ENCODE peak calls at places on chromosomes 6 and 20, in nine cellular contexts. M, D, R, J, K, T, U, Z and L are unnamed samples.

GRCh38 chr6:109093732-109094131 is 914 bp downstream of the SESN1 start:
- DNase-seq in M (no peak), D (no peak), R (no peak), J (no peak), K (peak), T (peak), U (no peak), Z (no peak), L (no peak)

GRCh38 chr6:30646450-30647038 is 389 bp upstream of the C6orf136 start:
- DNase-seq in M (no peak), D (no peak), R (no peak), J (peak), K (peak), T (peak), U (no peak), Z (peak), L (peak)

GRCh38 chr6:37016995-37017394 is 11.5 kb downstream of the FGD2 start:
- DNase-seq in M (no peak), D (no peak), R (no peak), J (no peak), K (no peak), T (no peak), U (no peak), Z (no peak), L (no peak)

GRCh38 chr6:34730006-34730405 is 27.3 kb upstream of the SNRPC start:
- DNase-seq in M (no peak), D (no peak), R (no peak), J (no peak), K (no peak), T (no peak), U (no peak), Z (no peak), L (no peak)

GRCh38 chr20:46946181-46946624 is 51.6 kb downstream of the EYA2 start:
- DNase-seq in M (no peak), D (no peak), R (no peak), J (no peak), K (no peak), T (no peak), U (no peak), Z (no peak), L (no peak)

GRCh38 chr6:3523966-3524365 is 67.1 kb upstream of the SLC22A23 start:
- DNase-seq in M (no peak), D (no peak), R (no peak), J (no peak), K (peak), T (no peak), U (no peak), Z (no peak), L (no peak)

GRCh38 chr20:48619126-48620101 is 208.4 kb downstream of the PREX1 start:
- DNase-seq in M (peak), D (no peak), R (no peak), J (peak), K (no peak), T (no peak), U (no peak), Z (no peak), L (peak)

GRCh38 chr6:56361812-56362211 is 114.4 kb upstream of the COL21A1 start:
- DNase-seq in M (peak), D (no peak), R (no peak), J (no peak), K (no peak), T (no peak), U (no peak), Z (no peak), L (no peak)

GRCh38 chr6:147222160-147222838 is 18.1 kb downstream of the STXBP5 start:
- DNase-seq in M (peak), D (no peak), R (no peak), J (peak), K (no peak), T (peak), U (no peak), Z (peak), L (no peak)

GRCh38 chr20:31945790-31946189 is 6.1 kb downstream of the PDRG1 start:
- DNase-seq in M (no peak), D (no peak), R (no peak), J (no peak), K (no peak), T (peak), U (no peak), Z (no peak), L (no peak)

GRCh38 chr6:46217671-46218131 is 46.9 kb upstream of the ENPP5 start:
- DNase-seq in M (no peak), D (peak), R (no peak), J (no peak), K (no peak), T (peak), U (no peak), Z (no peak), L (no peak)

GRCh38 chr20:36541227-36542018 is at the start of gene MYL9:
- DNase-seq in M (peak), D (no peak), R (no peak), J (peak), K (peak), T (peak), U (no peak), Z (peak), L (no peak)

GRCh38 chr20:50680106-50680960 is 11.0 kb downstream of the RIPOR3 start:
- DNase-seq in M (no peak), D (no peak), R (no peak), J (peak), K (no peak), T (peak), U (no peak), Z (no peak), L (no peak)

GRCh38 chr6:75128881-75129570 is 76.8 kb downstream of the COL12A1 start:
- DNase-seq in M (no peak), D (no peak), R (no peak), J (no peak), K (no peak), T (peak), U (no peak), Z (no peak), L (no peak)

GRCh38 chr20:60054716-60055371 is 96.6 kb downstream of the CDH26 start:
- DNase-seq in M (no peak), D (no peak), R (no peak), J (no peak), K (no peak), T (no peak), U (no peak), Z (no peak), L (no peak)

GRCh38 chr20:40966103-40966502 is 62.5 kb upstream of the TOP1 start:
- DNase-seq in M (peak), D (peak), R (no peak), J (no peak), K (peak), T (no peak), U (no peak), Z (peak), L (no peak)

GRCh38 chr20:17611540-17612286 is 41.8 kb downstream of the DSTN start:
- DNase-seq in M (peak), D (peak), R (peak), J (peak), K (peak), T (peak), U (peak), Z (peak), L (peak)

GRCh38 chr6:98287876-98288275 is 546.5 kb upstream of the POU3F2 start:
- DNase-seq in M (no peak), D (no peak), R (no peak), J (no peak), K (no peak), T (no peak), U (no peak), Z (no peak), L (no peak)

GRCh38 chr6:90846824-90847223 is 260.0 kb upstream of the MAP3K7 start:
- DNase-seq in M (peak), D (no peak), R (no peak), J (no peak), K (no peak), T (no peak), U (no peak), Z (no peak), L (no peak)

GRCh38 chr20:4836473-4836872 is 114.8 kb downstream of the PRND start:
- DNase-seq in M (no peak), D (no peak), R (no peak), J (no peak), K (no peak), T (no peak), U (no peak), Z (no peak), L (no peak)

GRCh38 chr6:151325075-151326050 is 66.0 kb downstream of the ZBTB2 start:
- DNase-seq in M (peak), D (no peak), R (peak), J (peak), K (peak), T (peak), U (no peak), Z (peak), L (peak)

GRCh38 chr20:63690001-63690897 is 6.2 kb upstream of the TNFRSF6B start:
- DNase-seq in M (no peak), D (no peak), R (no peak), J (no peak), K (no peak), T (no peak), U (no peak), Z (no peak), L (no peak)

GRCh38 chr6:82711992-82712788 is 348.6 kb downstream of the TPBG start:
- DNase-seq in M (no peak), D (no peak), R (no peak), J (no peak), K (no peak), T (peak), U (no peak), Z (no peak), L (no peak)

GRCh38 chr6:69232506-69233194 is 564.2 kb downstream of the LMBRD1 start:
- DNase-seq in M (peak), D (peak), R (no peak), J (peak), K (peak), T (peak), U (peak), Z (peak), L (peak)

GRCh38 chr6:108203189-108204119 is 37.6 kb downstream of the NR2E1 start:
- DNase-seq in M (no peak), D (no peak), R (no peak), J (no peak), K (peak), T (no peak), U (no peak), Z (no peak), L (no peak)

GRCh38 chr20:4490595-4491280 is 231.0 kb upstream of the PRND start:
- DNase-seq in M (peak), D (no peak), R (no peak), J (no peak), K (no peak), T (peak), U (no peak), Z (no peak), L (no peak)

GRCh38 chr20:63574156-63574828 is at the start of gene HELZ2:
- DNase-seq in M (peak), D (peak), R (peak), J (peak), K (peak), T (peak), U (peak), Z (peak), L (peak)

GRCh38 chr20:63733117-63733516 is 3.3 kb upstream of the LIME1 start:
- DNase-seq in M (no peak), D (no peak), R (no peak), J (no peak), K (no peak), T (no peak), U (no peak), Z (no peak), L (no peak)

GRCh38 chr20:58649288-58650180 is 1.5 kb upstream of the STX16 start:
- DNase-seq in M (no peak), D (no peak), R (no peak), J (peak), K (peak), T (no peak), U (no peak), Z (peak), L (no peak)

GRCh38 chr6:48027704-48028435 is 83.1 kb downstream of the PTCHD4 start:
- DNase-seq in M (peak), D (no peak), R (no peak), J (no peak), K (no peak), T (no peak), U (no peak), Z (no peak), L (no peak)

GRCh38 chr6:43771858-43772570 is 2.0 kb downstream of the VEGFA start:
- DNase-seq in M (peak), D (peak), R (no peak), J (peak), K (peak), T (peak), U (peak), Z (peak), L (peak)

GRCh38 chr6:81838724-81839425 is 86.4 kb upstream of the TENT5A start:
- DNase-seq in M (no peak), D (no peak), R (no peak), J (no peak), K (no peak), T (peak), U (no peak), Z (peak), L (no peak)

DNA sequence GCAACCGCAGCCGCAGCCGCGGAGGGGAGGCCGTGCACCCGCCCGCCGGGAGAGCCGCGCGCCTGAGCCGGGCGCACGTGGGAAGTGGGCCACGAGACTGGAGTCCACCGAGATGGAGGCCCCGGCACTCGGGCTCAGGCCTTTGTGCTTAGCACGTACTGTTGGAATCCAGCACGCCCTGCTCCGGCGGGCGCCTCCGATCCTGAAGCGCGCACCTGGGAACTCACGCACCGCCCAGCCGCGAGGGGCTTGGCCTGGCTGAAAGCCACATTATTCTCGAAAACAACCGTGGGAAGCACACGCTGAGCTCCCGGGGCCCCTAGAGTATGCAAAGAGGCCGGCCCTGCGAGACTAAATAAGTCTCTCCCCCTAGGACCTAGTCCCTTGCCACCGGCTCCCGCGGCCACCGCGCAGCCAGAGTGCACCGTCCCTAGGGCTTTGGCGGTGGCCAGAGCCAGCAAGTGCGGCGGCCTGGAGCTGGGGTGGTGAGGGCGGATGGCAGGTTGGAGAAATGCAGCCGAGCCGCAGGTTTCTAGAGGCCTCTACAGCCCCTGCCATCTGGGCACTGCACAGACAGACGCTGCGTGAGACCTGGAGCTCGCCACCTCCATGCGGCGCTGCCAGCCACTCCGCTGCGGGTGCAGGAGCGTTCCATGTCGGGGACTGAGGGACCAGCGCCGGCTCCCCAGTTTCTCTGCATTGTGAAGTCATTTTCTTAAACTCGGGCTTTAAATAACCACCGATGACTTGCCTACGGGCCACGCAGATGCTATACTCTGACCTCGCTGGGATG is 42.0 kb upstream of the LY86 start:
- DNase-seq in M (peak), D (peak), R (no peak), J (peak), K (peak), T (no peak), U (peak), Z (peak), L (peak)
- TF ChIP-seq EZH2phosphoT487 in M (peak), D (no peak), R (no peak), J (no peak), K (no peak), T (no peak), U (no peak), Z (no peak), L (no peak)

GRCh38 chr6:169623975-169624374 is 77.9 kb downstream of the WDR27 start:
- DNase-seq in M (no peak), D (no peak), R (no peak), J (no peak), K (no peak), T (no peak), U (no peak), Z (no peak), L (no peak)
- TF ChIP-seq EZH2phosphoT487 in M (no peak), D (no peak), R (no peak), J (no peak), K (no peak), T (no peak), U (no peak), Z (no peak), L (no peak)

GRCh38 chr6:53811082-53811481 is 16.3 kb downstream of the LRRC1 start:
- DNase-seq in M (peak), D (no peak), R (peak), J (peak), K (no peak), T (peak), U (peak), Z (no peak), L (no peak)
- TF ChIP-seq EZH2phosphoT487 in M (no peak), D (no peak), R (no peak), J (no peak), K (no peak), T (no peak), U (no peak), Z (no peak), L (no peak)

GRCh38 chr6:149224399-149224798 is 93.1 kb upstream of the TAB2 start:
- DNase-seq in M (no peak), D (no peak), R (no peak), J (no peak), K (no peak), T (no peak), U (no peak), Z (no peak), L (no peak)
- TF ChIP-seq EZH2phosphoT487 in M (no peak), D (no peak), R (no peak), J (no peak), K (no peak), T (no peak), U (no peak), Z (no peak), L (no peak)

GRCh38 chr6:54598787-54599309 is 247.7 kb upstream of the FAM83B start:
- DNase-seq in M (peak), D (no peak), R (no peak), J (no peak), K (no peak), T (peak), U (no peak), Z (no peak), L (no peak)

DNA sequence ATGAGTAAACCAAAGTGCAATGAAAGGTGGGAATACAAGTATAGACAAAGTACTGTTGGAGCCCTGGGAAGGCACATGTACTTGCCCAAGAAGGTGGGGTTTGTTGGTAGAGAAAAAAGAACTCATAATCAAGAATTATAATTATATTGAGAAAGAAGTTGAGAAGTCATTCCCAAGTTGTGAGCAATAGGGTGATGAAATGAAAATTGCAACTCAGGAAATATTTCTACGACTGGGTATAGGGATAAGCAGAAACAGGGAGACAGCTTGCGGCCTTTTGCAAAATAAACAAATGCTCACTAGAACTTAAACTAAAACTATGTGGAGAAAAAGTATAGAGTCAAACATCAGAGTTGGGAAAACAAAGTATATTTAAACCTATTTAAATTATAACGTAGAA is 250.7 kb upstream of the FAM83B start:
- DNase-seq in M (no peak), D (no peak), R (no peak), J (no peak), K (no peak), T (peak), U (no peak), Z (no peak), L (no peak)
- TF ChIP-seq EZH2phosphoT487 in M (no peak), D (no peak), R (no peak), J (no peak), K (no peak), T (no peak), U (no peak), Z (no peak), L (no peak)

DNA sequence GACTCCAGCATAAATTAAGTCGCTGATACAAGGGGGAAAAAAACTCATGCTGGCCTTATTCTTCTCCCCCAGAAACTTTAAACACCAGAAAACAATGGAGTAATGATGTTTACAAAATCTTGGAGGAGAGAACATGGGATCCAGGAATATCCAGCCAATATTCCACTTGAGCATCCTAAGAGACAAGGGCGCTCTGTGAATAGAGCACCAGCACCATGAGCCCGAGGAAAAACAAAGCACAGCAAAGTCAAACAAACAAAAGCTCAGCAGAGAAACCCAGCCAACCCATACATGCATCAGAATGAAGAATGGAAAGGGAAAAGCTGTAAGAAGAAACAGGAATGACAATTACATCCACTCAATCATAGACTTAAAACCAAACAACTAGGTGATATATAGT is 4.6 kb upstream of the NAA20 start:
- DNase-seq in M (no peak), D (no peak), R (no peak), J (no peak), K (no peak), T (no peak), U (no peak), Z (no peak), L (no peak)
- TF ChIP-seq EZH2phosphoT487 in M (no peak), D (no peak), R (no peak), J (no peak), K (no peak), T (no peak), U (no peak), Z (no peak), L (no peak)

GRCh38 chr6:7156666-7157278 is 49.0 kb downstream of the RREB1 start:
- DNase-seq in M (peak), D (no peak), R (no peak), J (no peak), K (no peak), T (peak), U (no peak), Z (no peak), L (no peak)

GRCh38 chr6:7154341-7155139 is 46.8 kb downstream of the RREB1 start:
- DNase-seq in M (no peak), D (no peak), R (no peak), J (no peak), K (no peak), T (no peak), U (no peak), Z (no peak), L (no peak)

GRCh38 chr6:7153807-7154206 is 46.0 kb downstream of the RREB1 start:
- DNase-seq in M (no peak), D (no peak), R (no peak), J (no peak), K (no peak), T (no peak), U (no peak), Z (no peak), L (no peak)

GRCh38 chr6:7157752-7158616 is 50.2 kb downstream of the RREB1 start:
- DNase-seq in M (no peak), D (no peak), R (no peak), J (no peak), K (no peak), T (peak), U (no peak), Z (peak), L (no peak)

GRCh38 chr6:7155871-7156579 is 48.3 kb downstream of the RREB1 start:
- DNase-seq in M (no peak), D (peak), R (no peak), J (no peak), K (no peak), T (peak), U (peak), Z (peak), L (no peak)
- TF ChIP-seq EZH2phosphoT487 in M (no peak), D (no peak), R (no peak), J (no peak), K (peak), T (no peak), U (no peak), Z (no peak), L (no peak)